ENCODE peak calls at places on chromosome 16, in four cellular contexts. One of them, this sample, is unnamed.

GRCh38 chr16:67199011-67199807 is at the start of gene ELMO3:
- DNase-seq in activated T-cell treated with anti-CD3 and anti-CD28 coated beads for 24 hours: no peak
- DNase-seq in stimulated activated CD4-positive, alpha-beta T cell treated with anti-CD3 and anti-CD28 coated beads, Interleukin-2, amount 100 ng/mL, for 24 hours: no peak
- DNase-seq in activated naive CD4-positive, alpha-beta T cell: no peak
- DNase-seq in this sample: no peak

GRCh38 chr16:84446596-84447392 is 57.7 kb downstream of the MEAK7 start:
- DNase-seq in activated T-cell treated with anti-CD3 and anti-CD28 coated beads for 24 hours: no peak
- DNase-seq in activated naive CD4-positive, alpha-beta T cell: no peak
- DNase-seq in stimulated activated CD4-positive, alpha-beta T cell treated with anti-CD3 and anti-CD28 coated beads, Interleukin-2, amount 100 ng/mL, for 24 hours: no peak
- DNase-seq in this sample: no peak

GRCh38 chr16:11572301-11572995 is 14.3 kb downstream of the LITAF start:
- DNase-seq in stimulated activated CD4-positive, alpha-beta T cell treated with anti-CD3 and anti-CD28 coated beads, Interleukin-2, amount 100 ng/mL, for 24 hours: no peak
- DNase-seq in activated naive CD4-positive, alpha-beta T cell: no peak
- DNase-seq in activated T-cell treated with anti-CD3 and anti-CD28 coated beads for 24 hours: no peak
- DNase-seq in this sample: no peak

GRCh38 chr16:13136896-13137295 is 235.5 kb downstream of the SHISA9 start:
- DNase-seq in activated naive CD4-positive, alpha-beta T cell: no peak
- DNase-seq in stimulated activated CD4-positive, alpha-beta T cell treated with anti-CD3 and anti-CD28 coated beads, Interleukin-2, amount 100 ng/mL, for 24 hours: no peak
- DNase-seq in activated T-cell treated with anti-CD3 and anti-CD28 coated beads for 24 hours: no peak
- DNase-seq in this sample: no peak

GRCh38 chr16:80807916-80808315 is 3.5 kb upstream of the CDYL2 start:
- DNase-seq in stimulated activated CD4-positive, alpha-beta T cell treated with anti-CD3 and anti-CD28 coated beads, Interleukin-2, amount 100 ng/mL, for 24 hours: no peak
- DNase-seq in activated naive CD4-positive, alpha-beta T cell: no peak
- DNase-seq in activated T-cell treated with anti-CD3 and anti-CD28 coated beads for 24 hours: no peak
- DNase-seq in this sample: no peak

GRCh38 chr16:30092373-30093010 is 768 bp upstream of the TBX6 start:
- DNase-seq in activated T-cell treated with anti-CD3 and anti-CD28 coated beads for 24 hours: peak
- DNase-seq in stimulated activated CD4-positive, alpha-beta T cell treated with anti-CD3 and anti-CD28 coated beads, Interleukin-2, amount 100 ng/mL, for 24 hours: peak
- DNase-seq in activated naive CD4-positive, alpha-beta T cell: no peak
- DNase-seq in this sample: peak

GRCh38 chr16:19382887-19383816 is 34.5 kb upstream of the TMC5 start:
- DNase-seq in activated naive CD4-positive, alpha-beta T cell: no peak
- DNase-seq in stimulated activated CD4-positive, alpha-beta T cell treated with anti-CD3 and anti-CD28 coated beads, Interleukin-2, amount 100 ng/mL, for 24 hours: no peak
- DNase-seq in activated T-cell treated with anti-CD3 and anti-CD28 coated beads for 24 hours: no peak
- DNase-seq in this sample: peak

GRCh38 chr16:31477220-31478216 is 5.4 kb upstream of the SLC5A2 start:
- DNase-seq in activated naive CD4-positive, alpha-beta T cell: no peak
- DNase-seq in stimulated activated CD4-positive, alpha-beta T cell treated with anti-CD3 and anti-CD28 coated beads, Interleukin-2, amount 100 ng/mL, for 24 hours: peak
- DNase-seq in activated T-cell treated with anti-CD3 and anti-CD28 coated beads for 24 hours: no peak
- DNase-seq in this sample: no peak

GRCh38 chr16:77987772-77988171 is 34.6 kb upstream of the CLEC3A start:
- DNase-seq in activated naive CD4-positive, alpha-beta T cell: no peak
- DNase-seq in activated T-cell treated with anti-CD3 and anti-CD28 coated beads for 24 hours: no peak
- DNase-seq in stimulated activated CD4-positive, alpha-beta T cell treated with anti-CD3 and anti-CD28 coated beads, Interleukin-2, amount 100 ng/mL, for 24 hours: no peak
- DNase-seq in this sample: no peak

GRCh38 chr16:67563708-67564468 is 1.6 kb downstream of the CTCF start:
- DNase-seq in activated naive CD4-positive, alpha-beta T cell: no peak
- DNase-seq in stimulated activated CD4-positive, alpha-beta T cell treated with anti-CD3 and anti-CD28 coated beads, Interleukin-2, amount 100 ng/mL, for 24 hours: no peak
- DNase-seq in activated T-cell treated with anti-CD3 and anti-CD28 coated beads for 24 hours: peak
- DNase-seq in this sample: no peak

GRCh38 chr16:27244363-27244755 is 24.2 kb downstream of the NSMCE1 start:
- DNase-seq in activated naive CD4-positive, alpha-beta T cell: no peak
- DNase-seq in activated T-cell treated with anti-CD3 and anti-CD28 coated beads for 24 hours: no peak
- DNase-seq in stimulated activated CD4-positive, alpha-beta T cell treated with anti-CD3 and anti-CD28 coated beads, Interleukin-2, amount 100 ng/mL, for 24 hours: no peak
- DNase-seq in this sample: no peak

GRCh38 chr16:20409398-20410152 is at the start of gene ACSM5:
- DNase-seq in activated naive CD4-positive, alpha-beta T cell: no peak
- DNase-seq in stimulated activated CD4-positive, alpha-beta T cell treated with anti-CD3 and anti-CD28 coated beads, Interleukin-2, amount 100 ng/mL, for 24 hours: no peak
- DNase-seq in activated T-cell treated with anti-CD3 and anti-CD28 coated beads for 24 hours: no peak
- DNase-seq in this sample: no peak

GRCh38 chr16:4006441-4006989 is 109.7 kb downstream of the ADCY9 start:
- DNase-seq in activated naive CD4-positive, alpha-beta T cell: no peak
- DNase-seq in activated T-cell treated with anti-CD3 and anti-CD28 coated beads for 24 hours: no peak
- DNase-seq in stimulated activated CD4-positive, alpha-beta T cell treated with anti-CD3 and anti-CD28 coated beads, Interleukin-2, amount 100 ng/mL, for 24 hours: no peak
- DNase-seq in this sample: no peak

This sample was measured in activated T-helper 2 cell treated with anti-CD3 and anti-CD28 coated beads, Interferon-gamma antibody, Interleukin-2, Interleukin-4, amounts not matched to agents 10 μg/mL and 5 μg/mL and 100 μg/mL, durations not matched to agents 14 hours and 24 hours and 36 hours.